ENCODE peak calls at places on chromosomes 4 and X, in nine cellular contexts. One of them, this sample, is unnamed.

GRCh38 chr4:151246742-151247141 is 30.2 kb upstream of the PRSS48 start:
- DNase-seq in HCT116: no peak
- DNase-seq in upper lobe of left lung: no peak
- DNase-seq in stomach: no peak
- DNase-seq in spleen: no peak
- DNase-seq in transverse colon: no peak
- DNase-seq in vagina: no peak
- DNase-seq in K562: no peak
- DNase-seq in HL-60: no peak
- DNase-seq in this sample: no peak

GRCh38 chr4:101782546-101782945 is 8.0 kb upstream of the BANK1 start:
- DNase-seq in HCT116: no peak
- DNase-seq in upper lobe of left lung: no peak
- DNase-seq in stomach: no peak
- DNase-seq in spleen: no peak
- DNase-seq in transverse colon: no peak
- DNase-seq in vagina: no peak
- DNase-seq in K562: no peak
- DNase-seq in HL-60: no peak
- DNase-seq in this sample: no peak

GRCh38 chrX:11423362-11423818 is 130.2 kb downstream of the AMELX start:
- DNase-seq in HCT116: no peak
- DNase-seq in upper lobe of left lung: no peak
- DNase-seq in stomach: peak
- DNase-seq in spleen: no peak
- DNase-seq in transverse colon: peak
- DNase-seq in vagina: no peak
- DNase-seq in K562: peak
- DNase-seq in HL-60: peak
- DNase-seq in this sample: no peak

GRCh38 chrX:143429021-143429570 is 88.2 kb downstream of the SPANXN3 start:
- DNase-seq in HCT116: no peak
- DNase-seq in upper lobe of left lung: no peak
- DNase-seq in stomach: no peak
- DNase-seq in spleen: no peak
- DNase-seq in transverse colon: no peak
- DNase-seq in vagina: no peak
- DNase-seq in K562: no peak
- DNase-seq in HL-60: no peak
- DNase-seq in this sample: no peak

GRCh38 chr4:1260418-1261106 is 11.6 kb upstream of the CTBP1 start:
- DNase-seq in HCT116: no peak
- DNase-seq in upper lobe of left lung: peak
- DNase-seq in stomach: no peak
- DNase-seq in spleen: peak
- DNase-seq in transverse colon: no peak
- DNase-seq in vagina: no peak
- DNase-seq in K562: no peak
- DNase-seq in HL-60: no peak
- DNase-seq in this sample: no peak

GRCh38 chr4:140163029-140163810 is 9.2 kb upstream of the MAML3 start:
- DNase-seq in HCT116: no peak
- DNase-seq in upper lobe of left lung: no peak
- DNase-seq in stomach: no peak
- DNase-seq in spleen: no peak
- DNase-seq in transverse colon: no peak
- DNase-seq in vagina: no peak
- DNase-seq in K562: no peak
- DNase-seq in HL-60: no peak
- DNase-seq in this sample: no peak

GRCh38 chrX:30863969-30864368 is 25.1 kb downstream of the TAB3 start:
- DNase-seq in HCT116: no peak
- DNase-seq in upper lobe of left lung: no peak
- DNase-seq in stomach: no peak
- DNase-seq in spleen: no peak
- DNase-seq in transverse colon: no peak
- DNase-seq in vagina: no peak
- DNase-seq in K562: no peak
- DNase-seq in HL-60: no peak
- DNase-seq in this sample: no peak

GRCh38 chr4:56315543-56315942 is 71.7 kb downstream of the AASDH start:
- DNase-seq in HCT116: no peak
- DNase-seq in upper lobe of left lung: no peak
- DNase-seq in stomach: no peak
- DNase-seq in spleen: no peak
- DNase-seq in transverse colon: no peak
- DNase-seq in vagina: no peak
- DNase-seq in K562: no peak
- DNase-seq in HL-60: no peak
- DNase-seq in this sample: no peak

GRCh38 chr4:13918110-13918509 is 290.6 kb upstream of the BOD1L1 start:
- DNase-seq in HCT116: no peak
- DNase-seq in upper lobe of left lung: no peak
- DNase-seq in stomach: no peak
- DNase-seq in spleen: no peak
- DNase-seq in transverse colon: peak
- DNase-seq in vagina: no peak
- DNase-seq in K562: no peak
- DNase-seq in HL-60: no peak
- DNase-seq in this sample: no peak

GRCh38 chr4:86894465-86894864 is 2.2 kb upstream of the C4orf36 start:
- DNase-seq in HCT116: no peak
- DNase-seq in upper lobe of left lung: no peak
- DNase-seq in stomach: no peak
- DNase-seq in spleen: no peak
- DNase-seq in transverse colon: no peak
- DNase-seq in vagina: no peak
- DNase-seq in K562: no peak
- DNase-seq in HL-60: no peak
- DNase-seq in this sample: no peak

GRCh38 chrX:130295519-130296314 is 27.0 kb upstream of the ZNF280C start:
- DNase-seq in HCT116: no peak
- DNase-seq in upper lobe of left lung: no peak
- DNase-seq in stomach: no peak
- DNase-seq in spleen: no peak
- DNase-seq in transverse colon: no peak
- DNase-seq in vagina: no peak
- DNase-seq in K562: no peak
- DNase-seq in HL-60: no peak
- DNase-seq in this sample: no peak

GRCh38 chr4:53019485-53020382 is 157.6 kb downstream of the RASL11B start:
- DNase-seq in HCT116: no peak
- DNase-seq in upper lobe of left lung: no peak
- DNase-seq in stomach: no peak
- DNase-seq in spleen: no peak
- DNase-seq in transverse colon: no peak
- DNase-seq in vagina: no peak
- DNase-seq in K562: peak
- DNase-seq in HL-60: no peak
- DNase-seq in this sample: no peak

GRCh38 chr4:2932951-2933565 is 30.1 kb downstream of the NOP14 start:
- DNase-seq in HCT116: no peak
- DNase-seq in upper lobe of left lung: no peak
- DNase-seq in stomach: peak
- DNase-seq in spleen: no peak
- DNase-seq in transverse colon: no peak
- DNase-seq in vagina: no peak
- DNase-seq in K562: no peak
- DNase-seq in HL-60: peak
- DNase-seq in this sample: no peak

GRCh38 chr4:137861682-137862081 is 329.4 kb upstream of the PCDH18 start:
- DNase-seq in HCT116: no peak
- DNase-seq in upper lobe of left lung: no peak
- DNase-seq in stomach: no peak
- DNase-seq in spleen: no peak
- DNase-seq in transverse colon: no peak
- DNase-seq in vagina: no peak
- DNase-seq in K562: peak
- DNase-seq in HL-60: no peak
- DNase-seq in this sample: no peak

GRCh38 chrX:1421433-1422134 is 29.7 kb upstream of the SLC25A6 start:
- DNase-seq in HCT116: no peak
- DNase-seq in upper lobe of left lung: no peak
- DNase-seq in stomach: no peak
- DNase-seq in spleen: peak
- DNase-seq in transverse colon: no peak
- DNase-seq in vagina: no peak
- DNase-seq in K562: no peak
- DNase-seq in HL-60: no peak
- DNase-seq in this sample: no peak
- TF ChIP-seq POLR2AphosphoS5 in HCT116: no peak
- TF ChIP-seq POLR2AphosphoS5 in upper lobe of left lung: no peak
- TF ChIP-seq POLR2AphosphoS5 in stomach: no peak
- TF ChIP-seq POLR2AphosphoS5 in spleen: no peak
- TF ChIP-seq POLR2AphosphoS5 in transverse colon: no peak
- TF ChIP-seq POLR2AphosphoS5 in vagina: no peak
- TF ChIP-seq POLR2AphosphoS5 in K562: no peak
- TF ChIP-seq POLR2AphosphoS5 in HL-60: no peak
- TF ChIP-seq POLR2AphosphoS5 in this sample: no peak

GRCh38 chr4:185504098-185505047 is 30.9 kb downstream of the PDLIM3 start:
- DNase-seq in HCT116: peak
- DNase-seq in upper lobe of left lung: peak
- DNase-seq in stomach: peak
- DNase-seq in spleen: no peak
- DNase-seq in transverse colon: peak
- DNase-seq in vagina: no peak
- DNase-seq in K562: peak
- DNase-seq in HL-60: no peak
- DNase-seq in this sample: peak
- H3K4me3 ChIP-seq in HCT116: peak
- H3K4me3 ChIP-seq in upper lobe of left lung: no peak
- H3K4me3 ChIP-seq in stomach: no peak
- H3K4me3 ChIP-seq in spleen: no peak
- H3K4me3 ChIP-seq in transverse colon: peak
- H3K4me3 ChIP-seq in vagina: peak
- H3K4me3 ChIP-seq in K562: peak
- H3K4me3 ChIP-seq in HL-60: no peak
- H3K4me3 ChIP-seq in this sample: no peak

GRCh38 chrX:16851421-16851820 is 18.7 kb downstream of the RBBP7 start:
- DNase-seq in HCT116: no peak
- DNase-seq in upper lobe of left lung: no peak
- DNase-seq in stomach: no peak
- DNase-seq in spleen: no peak
- DNase-seq in transverse colon: no peak
- DNase-seq in vagina: no peak
- DNase-seq in K562: no peak
- DNase-seq in HL-60: no peak
- DNase-seq in this sample: no peak

GRCh38 chrX:16852617-16853179 is 17.5 kb downstream of the RBBP7 start:
- DNase-seq in HCT116: no peak
- DNase-seq in upper lobe of left lung: no peak
- DNase-seq in stomach: no peak
- DNase-seq in spleen: no peak
- DNase-seq in transverse colon: no peak
- DNase-seq in vagina: no peak
- DNase-seq in K562: no peak
- DNase-seq in HL-60: no peak
- DNase-seq in this sample: no peak

GRCh38 chrX:16855363-16856075 is 14.6 kb downstream of the RBBP7 start:
- DNase-seq in HCT116: no peak
- DNase-seq in upper lobe of left lung: no peak
- DNase-seq in stomach: no peak
- DNase-seq in spleen: no peak
- DNase-seq in transverse colon: no peak
- DNase-seq in vagina: no peak
- DNase-seq in K562: no peak
- DNase-seq in HL-60: no peak
- DNase-seq in this sample: no peak

GRCh38 chrX:16851827-16852226 is 18.3 kb downstream of the RBBP7 start:
- DNase-seq in HCT116: no peak
- DNase-seq in upper lobe of left lung: no peak
- DNase-seq in stomach: no peak
- DNase-seq in spleen: no peak
- DNase-seq in transverse colon: no peak
- DNase-seq in vagina: no peak
- DNase-seq in K562: no peak
- DNase-seq in HL-60: no peak
- DNase-seq in this sample: no peak

GRCh38 chrX:16853537-16853936 is 16.6 kb downstream of the RBBP7 start:
- DNase-seq in HCT116: no peak
- DNase-seq in upper lobe of left lung: no peak
- DNase-seq in stomach: no peak
- DNase-seq in spleen: no peak
- DNase-seq in transverse colon: no peak
- DNase-seq in vagina: no peak
- DNase-seq in K562: no peak
- DNase-seq in HL-60: no peak
- DNase-seq in this sample: no peak
- TF ChIP-seq POLR2AphosphoS5 in HCT116: no peak
- TF ChIP-seq POLR2AphosphoS5 in upper lobe of left lung: no peak
- TF ChIP-seq POLR2AphosphoS5 in stomach: no peak
- TF ChIP-seq POLR2AphosphoS5 in spleen: no peak
- TF ChIP-seq POLR2AphosphoS5 in transverse colon: no peak
- TF ChIP-seq POLR2AphosphoS5 in vagina: no peak
- TF ChIP-seq POLR2AphosphoS5 in K562: no peak
- TF ChIP-seq POLR2AphosphoS5 in HL-60: no peak
- TF ChIP-seq POLR2AphosphoS5 in this sample: no peak

GRCh38 chrX:21843179-21843578 is 3.8 kb downstream of the MBTPS2 start:
- DNase-seq in HCT116: no peak
- DNase-seq in upper lobe of left lung: no peak
- DNase-seq in stomach: no peak
- DNase-seq in spleen: no peak
- DNase-seq in transverse colon: no peak
- DNase-seq in vagina: no peak
- DNase-seq in K562: no peak
- DNase-seq in HL-60: no peak
- DNase-seq in this sample: no peak

GRCh38 chrX:21839334-21840198 is at the start of gene MBTPS2:
- DNase-seq in HCT116: peak
- DNase-seq in upper lobe of left lung: peak
- DNase-seq in stomach: peak
- DNase-seq in spleen: peak
- DNase-seq in transverse colon: peak
- DNase-seq in vagina: no peak
- DNase-seq in K562: peak
- DNase-seq in HL-60: peak
- DNase-seq in this sample: peak

GRCh38 chrX:21837056-21837455 is 2.4 kb upstream of the MBTPS2 start:
- DNase-seq in HCT116: no peak
- DNase-seq in upper lobe of left lung: no peak
- DNase-seq in stomach: no peak
- DNase-seq in spleen: no peak
- DNase-seq in transverse colon: no peak
- DNase-seq in vagina: no peak
- DNase-seq in K562: no peak
- DNase-seq in HL-60: no peak
- DNase-seq in this sample: no peak

GRCh38 chrX:21838937-21839333 is 482 bp upstream of the MBTPS2 start:
- DNase-seq in HCT116: no peak
- DNase-seq in upper lobe of left lung: no peak
- DNase-seq in stomach: no peak
- DNase-seq in spleen: no peak
- DNase-seq in transverse colon: no peak
- DNase-seq in vagina: no peak
- DNase-seq in K562: no peak
- DNase-seq in HL-60: no peak
- DNase-seq in this sample: no peak

DNA sequence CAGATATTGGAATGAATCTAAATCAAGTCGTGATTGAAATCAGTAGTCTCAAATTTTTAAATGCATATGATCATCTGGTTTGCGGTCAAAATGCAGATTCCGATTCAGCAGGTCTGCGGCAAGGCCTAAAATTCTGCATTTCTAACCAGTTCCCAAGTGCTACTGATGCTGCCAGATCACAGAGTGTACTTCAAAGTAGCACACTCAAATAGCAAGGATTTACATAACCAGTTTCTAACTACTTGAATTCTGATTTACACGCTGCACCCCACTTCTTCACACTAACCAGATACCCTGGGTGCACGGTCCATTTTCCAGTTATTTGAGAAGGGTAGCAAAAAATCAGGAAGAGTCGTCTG is 761 bp downstream of the MBTPS2 start:
- DNase-seq in HCT116: no peak
- DNase-seq in upper lobe of left lung: no peak
- DNase-seq in stomach: no peak
- DNase-seq in spleen: no peak
- DNase-seq in transverse colon: no peak
- DNase-seq in vagina: no peak
- DNase-seq in K562: no peak
- DNase-seq in HL-60: no peak
- DNase-seq in this sample: no peak
- H3K4me3 ChIP-seq in HCT116: peak
- H3K4me3 ChIP-seq in upper lobe of left lung: peak
- H3K4me3 ChIP-seq in stomach: peak
- H3K4me3 ChIP-seq in spleen: peak
- H3K4me3 ChIP-seq in transverse colon: peak
- H3K4me3 ChIP-seq in vagina: peak
- H3K4me3 ChIP-seq in K562: peak
- H3K4me3 ChIP-seq in HL-60: peak
- H3K4me3 ChIP-seq in this sample: peak

This sample was measured in prostate gland.